ENCODE peak calls at places on chromosomes 5 and 9, in six cellular contexts. One of them, this sample, is unnamed.

GRCh38 chr9:70609542-70610286 is 195.3 kb upstream of the KLF9 start:
- DNase-seq in Caco-2: no peak
- DNase-seq in GM10248: no peak
- DNase-seq in BJ: peak
- DNase-seq in cardiac fibroblast: peak
- DNase-seq in progenitor cell of endocrine pancreas: no peak
- DNase-seq in this sample: no peak

GRCh38 chr5:151686673-151687378 is at the start of gene SPARC:
- DNase-seq in GM10248: peak
- DNase-seq in cardiac fibroblast: peak
- DNase-seq in Caco-2: no peak
- DNase-seq in progenitor cell of endocrine pancreas: peak
- DNase-seq in BJ: peak
- DNase-seq in this sample: no peak

GRCh38 chr9:108478871-108479332 is 376.9 kb downstream of the ACTL7B start:
- DNase-seq in Caco-2: no peak
- DNase-seq in cardiac fibroblast: peak
- DNase-seq in GM10248: no peak
- DNase-seq in BJ: peak
- DNase-seq in progenitor cell of endocrine pancreas: no peak
- DNase-seq in this sample: no peak

GRCh38 chr5:872301-872700 is 20.3 kb downstream of the BRD9 start:
- DNase-seq in BJ: no peak
- DNase-seq in cardiac fibroblast: no peak
- DNase-seq in progenitor cell of endocrine pancreas: no peak
- DNase-seq in Caco-2: no peak
- DNase-seq in GM10248: no peak
- DNase-seq in this sample: no peak

GRCh38 chr5:60102961-60103683 is 209.6 kb upstream of the PDE4D start:
- DNase-seq in cardiac fibroblast: peak
- DNase-seq in BJ: peak
- DNase-seq in GM10248: no peak
- DNase-seq in Caco-2: no peak
- DNase-seq in progenitor cell of endocrine pancreas: no peak
- DNase-seq in this sample: no peak

GRCh38 chr9:124800306-124801259 is 23.6 kb downstream of the OLFML2A start:
- DNase-seq in BJ: no peak
- DNase-seq in cardiac fibroblast: peak
- DNase-seq in progenitor cell of endocrine pancreas: no peak
- DNase-seq in GM10248: peak
- DNase-seq in Caco-2: no peak
- DNase-seq in this sample: peak

GRCh38 chr5:17895296-17896058 is 261.2 kb downstream of the TAF11L14 start:
- DNase-seq in GM10248: no peak
- DNase-seq in BJ: no peak
- DNase-seq in Caco-2: no peak
- DNase-seq in progenitor cell of endocrine pancreas: no peak
- DNase-seq in cardiac fibroblast: no peak
- DNase-seq in this sample: no peak

GRCh38 chr5:178454821-178455479 is 135.2 kb downstream of the COL23A1 start:
- DNase-seq in progenitor cell of endocrine pancreas: no peak
- DNase-seq in cardiac fibroblast: no peak
- DNase-seq in BJ: no peak
- DNase-seq in GM10248: no peak
- DNase-seq in Caco-2: no peak
- DNase-seq in this sample: no peak

GRCh38 chr5:114184006-114184405 is 177.9 kb upstream of the KCNN2 start:
- DNase-seq in Caco-2: no peak
- DNase-seq in cardiac fibroblast: peak
- DNase-seq in BJ: no peak
- DNase-seq in progenitor cell of endocrine pancreas: no peak
- DNase-seq in GM10248: no peak
- DNase-seq in this sample: no peak

GRCh38 chr9:87405677-87406544 is 91.8 kb upstream of the DAPK1 start:
- DNase-seq in Caco-2: no peak
- DNase-seq in cardiac fibroblast: no peak
- DNase-seq in GM10248: no peak
- DNase-seq in BJ: no peak
- DNase-seq in progenitor cell of endocrine pancreas: no peak
- DNase-seq in this sample: no peak

GRCh38 chr5:71830626-71831539 is 111.8 kb downstream of the CARTPT start:
- DNase-seq in cardiac fibroblast: peak
- DNase-seq in progenitor cell of endocrine pancreas: no peak
- DNase-seq in BJ: peak
- DNase-seq in GM10248: no peak
- DNase-seq in Caco-2: no peak
- DNase-seq in this sample: no peak

GRCh38 chr5:152864993-152865392 is 459.9 kb upstream of the NMUR2 start:
- DNase-seq in cardiac fibroblast: no peak
- DNase-seq in BJ: no peak
- DNase-seq in GM10248: no peak
- DNase-seq in Caco-2: no peak
- DNase-seq in progenitor cell of endocrine pancreas: no peak
- DNase-seq in this sample: no peak

GRCh38 chr9:134469041-134469875 is 143.0 kb downstream of the RXRA start:
- DNase-seq in progenitor cell of endocrine pancreas: no peak
- DNase-seq in Caco-2: no peak
- DNase-seq in cardiac fibroblast: peak
- DNase-seq in GM10248: no peak
- DNase-seq in BJ: no peak
- DNase-seq in this sample: no peak

GRCh38 chr5:140633081-140633471 is at the start of gene CD14:
- DNase-seq in progenitor cell of endocrine pancreas: no peak
- DNase-seq in cardiac fibroblast: peak
- DNase-seq in Caco-2: peak
- DNase-seq in GM10248: no peak
- DNase-seq in BJ: no peak
- DNase-seq in this sample: no peak

GRCh38 chr9:79616971-79617370 is 45.2 kb downstream of the TLE4 start:
- DNase-seq in BJ: no peak
- DNase-seq in cardiac fibroblast: no peak
- DNase-seq in Caco-2: no peak
- DNase-seq in progenitor cell of endocrine pancreas: no peak
- DNase-seq in GM10248: no peak
- DNase-seq in this sample: no peak

GRCh38 chr5:114447084-114447773 is 85.4 kb downstream of the KCNN2 start:
- DNase-seq in cardiac fibroblast: peak
- DNase-seq in BJ: no peak
- DNase-seq in Caco-2: no peak
- DNase-seq in GM10248: no peak
- DNase-seq in progenitor cell of endocrine pancreas: no peak
- DNase-seq in this sample: no peak

GRCh38 chr9:6126377-6126776 is 89.2 kb upstream of the IL33 start:
- DNase-seq in Caco-2: no peak
- DNase-seq in GM10248: no peak
- DNase-seq in cardiac fibroblast: no peak
- DNase-seq in BJ: no peak
- DNase-seq in progenitor cell of endocrine pancreas: no peak
- DNase-seq in this sample: no peak

GRCh38 chr9:119366909-119367690 is 2.1 kb downstream of the BRINP1 start:
- DNase-seq in cardiac fibroblast: no peak
- DNase-seq in BJ: no peak
- DNase-seq in progenitor cell of endocrine pancreas: no peak
- DNase-seq in Caco-2: no peak
- DNase-seq in GM10248: no peak
- DNase-seq in this sample: no peak

GRCh38 chr5:135662104-135662503 is 83.3 kb upstream of the CXCL14 start:
- DNase-seq in GM10248: no peak
- DNase-seq in progenitor cell of endocrine pancreas: no peak
- DNase-seq in Caco-2: no peak
- DNase-seq in cardiac fibroblast: no peak
- DNase-seq in BJ: no peak
- DNase-seq in this sample: no peak

GRCh38 chr9:138101444-138102234 is 224.1 kb downstream of the CACNA1B start:
- DNase-seq in cardiac fibroblast: no peak
- DNase-seq in GM10248: no peak
- DNase-seq in BJ: no peak
- DNase-seq in Caco-2: no peak
- DNase-seq in progenitor cell of endocrine pancreas: no peak
- DNase-seq in this sample: peak

GRCh38 chr9:82797539-82797938 is 265.4 kb downstream of the RASEF start:
- DNase-seq in GM10248: no peak
- DNase-seq in Caco-2: no peak
- DNase-seq in BJ: no peak
- DNase-seq in progenitor cell of endocrine pancreas: no peak
- DNase-seq in cardiac fibroblast: no peak
- DNase-seq in this sample: no peak

GRCh38 chr9:113509463-113509862 is 45.9 kb downstream of the RGS3 start:
- DNase-seq in Caco-2: no peak
- DNase-seq in cardiac fibroblast: peak
- DNase-seq in progenitor cell of endocrine pancreas: no peak
- DNase-seq in GM10248: no peak
- DNase-seq in BJ: peak
- DNase-seq in this sample: no peak

GRCh38 chr5:43113546-43113945 is 7.2 kb upstream of the ZNF131 start:
- DNase-seq in cardiac fibroblast: no peak
- DNase-seq in progenitor cell of endocrine pancreas: no peak
- DNase-seq in Caco-2: no peak
- DNase-seq in BJ: no peak
- DNase-seq in GM10248: no peak
- DNase-seq in this sample: no peak

GRCh38 chr5:43106290-43106638 is 14.4 kb upstream of the ZNF131 start:
- DNase-seq in Caco-2: no peak
- DNase-seq in progenitor cell of endocrine pancreas: no peak
- DNase-seq in BJ: no peak
- DNase-seq in GM10248: no peak
- DNase-seq in cardiac fibroblast: no peak
- DNase-seq in this sample: no peak

GRCh38 chr5:43105369-43106289 is 15.1 kb upstream of the ZNF131 start:
- DNase-seq in GM10248: peak
- DNase-seq in progenitor cell of endocrine pancreas: peak
- DNase-seq in Caco-2: peak
- DNase-seq in cardiac fibroblast: peak
- DNase-seq in BJ: peak
- DNase-seq in this sample: peak

GRCh38 chr5:43115968-43116367 is 4.7 kb upstream of the ZNF131 start:
- DNase-seq in GM10248: no peak
- DNase-seq in Caco-2: no peak
- DNase-seq in BJ: no peak
- DNase-seq in progenitor cell of endocrine pancreas: no peak
- DNase-seq in cardiac fibroblast: no peak
- DNase-seq in this sample: no peak

GRCh38 chr5:43110606-43111170 is 10.0 kb upstream of the ZNF131 start:
- DNase-seq in GM10248: no peak
- DNase-seq in BJ: no peak
- DNase-seq in progenitor cell of endocrine pancreas: no peak
- DNase-seq in cardiac fibroblast: no peak
- DNase-seq in Caco-2: peak
- DNase-seq in this sample: no peak
- TF ChIP-seq CTCF in GM10248: no peak
- TF ChIP-seq CTCF in BJ: peak
- TF ChIP-seq CTCF in progenitor cell of endocrine pancreas: peak
- TF ChIP-seq CTCF in cardiac fibroblast: peak
- TF ChIP-seq CTCF in Caco-2: peak
- TF ChIP-seq CTCF in this sample: no peak

DNA sequence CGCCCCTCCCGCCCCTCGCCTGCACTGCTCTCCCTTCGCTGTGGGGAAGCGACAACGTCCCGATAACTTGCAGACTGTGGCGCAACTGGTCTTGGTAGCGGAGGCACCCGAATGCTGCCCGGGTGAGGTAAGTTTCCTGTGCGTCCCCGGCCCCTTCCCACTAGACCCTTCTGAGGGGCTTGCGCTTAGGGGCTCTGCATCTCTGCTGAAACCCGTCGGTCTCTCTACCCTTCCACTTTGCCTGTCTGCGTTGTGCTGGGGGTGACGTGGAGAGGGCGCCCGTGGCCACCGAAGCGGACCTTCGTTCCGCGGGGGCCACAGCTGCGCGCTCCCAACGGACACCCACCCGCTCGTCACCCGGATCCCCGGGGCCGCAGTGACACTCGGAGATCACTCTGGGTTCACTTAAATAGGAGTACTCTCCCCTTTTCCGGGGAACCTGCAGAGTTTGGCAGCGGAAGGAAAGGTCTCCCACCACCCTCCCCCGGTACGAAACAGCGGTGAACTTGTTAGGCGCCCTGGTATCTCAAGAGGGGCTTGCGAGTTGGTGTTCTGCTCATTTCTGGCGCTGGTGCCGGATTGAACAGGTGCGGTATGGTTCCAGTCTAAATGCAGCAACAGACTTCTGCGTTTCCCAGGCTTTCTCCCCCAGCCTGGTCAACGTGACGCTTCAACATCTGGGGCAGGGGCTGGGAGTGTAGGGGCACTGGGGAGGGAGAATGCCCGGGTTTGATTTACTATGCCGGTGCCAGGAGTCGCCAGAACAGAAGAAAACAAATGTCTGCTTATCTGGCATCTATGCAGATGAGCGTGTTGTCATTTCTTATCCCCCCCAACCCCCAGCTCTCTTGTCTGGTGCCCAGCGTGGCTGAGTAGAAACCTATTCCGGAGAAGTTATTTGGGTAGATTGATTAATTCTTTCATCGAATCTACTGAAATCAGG is 867 bp downstream of the PIP5K1B start:
- DNase-seq in progenitor cell of endocrine pancreas: peak
- DNase-seq in Caco-2: no peak
- DNase-seq in GM10248: peak
- DNase-seq in BJ: no peak
- DNase-seq in cardiac fibroblast: peak
- DNase-seq in this sample: peak
- TF ChIP-seq CTCF in progenitor cell of endocrine pancreas: no peak
- TF ChIP-seq CTCF in Caco-2: no peak
- TF ChIP-seq CTCF in GM10248: peak
- TF ChIP-seq CTCF in BJ: no peak
- TF ChIP-seq CTCF in cardiac fibroblast: no peak
- TF ChIP-seq CTCF in this sample: peak

GRCh38 chr5:159531554-159532105 is 201.3 kb upstream of the IL12B start:
- DNase-seq in progenitor cell of endocrine pancreas: no peak
- DNase-seq in cardiac fibroblast: no peak
- DNase-seq in Caco-2: no peak
- DNase-seq in BJ: no peak
- DNase-seq in GM10248: no peak
- DNase-seq in this sample: no peak
- TF ChIP-seq CTCF in progenitor cell of endocrine pancreas: no peak
- TF ChIP-seq CTCF in cardiac fibroblast: peak
- TF ChIP-seq CTCF in Caco-2: no peak
- TF ChIP-seq CTCF in BJ: peak
- TF ChIP-seq CTCF in GM10248: no peak
- TF ChIP-seq CTCF in this sample: no peak

GRCh38 chr9:131762356-131762932 is 22.6 kb upstream of the RAPGEF1 start:
- DNase-seq in progenitor cell of endocrine pancreas: peak
- DNase-seq in Caco-2: peak
- DNase-seq in BJ: no peak
- DNase-seq in cardiac fibroblast: peak
- DNase-seq in GM10248: peak
- DNase-seq in this sample: peak
- TF ChIP-seq CTCF in progenitor cell of endocrine pancreas: peak
- TF ChIP-seq CTCF in Caco-2: peak
- TF ChIP-seq CTCF in BJ: peak
- TF ChIP-seq CTCF in cardiac fibroblast: peak
- TF ChIP-seq CTCF in GM10248: peak
- TF ChIP-seq CTCF in this sample: peak

GRCh38 chr5:138276402-138277054 is 2.1 kb upstream of the GFRA3 start:
- DNase-seq in GM10248: no peak
- DNase-seq in cardiac fibroblast: no peak
- DNase-seq in progenitor cell of endocrine pancreas: no peak
- DNase-seq in Caco-2: no peak
- DNase-seq in BJ: no peak
- DNase-seq in this sample: no peak
- TF ChIP-seq CTCF in GM10248: no peak
- TF ChIP-seq CTCF in cardiac fibroblast: no peak
- TF ChIP-seq CTCF in progenitor cell of endocrine pancreas: no peak
- TF ChIP-seq CTCF in Caco-2: peak
- TF ChIP-seq CTCF in BJ: no peak
- TF ChIP-seq CTCF in this sample: no peak